ENCODE peak calls at places on chromosomes 1 and 21, in nine cellular contexts. D, W, Z, X, E, O, U, Q and C are unnamed samples.

GRCh38 chr1:115296981-115297380 is 41.1 kb downstream of the NGF start:
- DNase-seq in D (peak), W (no peak), Z (no peak), X (no peak), E (peak), O (no peak), U (no peak), Q (no peak), C (no peak)

GRCh38 chr1:23627065-23627464 is 64.5 kb upstream of the RPL11 start:
- DNase-seq in D (peak), W (no peak), Z (no peak), X (no peak), E (no peak), O (no peak), U (no peak), Q (no peak), C (peak)

GRCh38 chr1:155175281-155175926 is 1.8 kb downstream of the TRIM46 start:
- DNase-seq in D (no peak), W (peak), Z (no peak), X (no peak), E (no peak), O (no peak), U (no peak), Q (no peak), C (no peak)

GRCh38 chr1:88462481-88463261 is 221.4 kb upstream of the PKN2 start:
- DNase-seq in D (peak), W (peak), Z (peak), X (no peak), E (no peak), O (peak), U (no peak), Q (no peak), C (no peak)

GRCh38 chr1:190452272-190452848 is 25.3 kb downstream of the BRINP3 start:
- DNase-seq in D (no peak), W (no peak), Z (no peak), X (no peak), E (no peak), O (no peak), U (no peak), Q (no peak), C (no peak)

GRCh38 chr1:63955746-63956145 is 181.9 kb downstream of the ROR1 start:
- DNase-seq in D (no peak), W (no peak), Z (no peak), X (no peak), E (no peak), O (no peak), U (no peak), Q (no peak), C (no peak)

GRCh38 chr1:8201331-8201861 is 116.5 kb upstream of the SLC45A1 start:
- DNase-seq in D (no peak), W (no peak), Z (no peak), X (no peak), E (no peak), O (no peak), U (no peak), Q (no peak), C (no peak)

GRCh38 chr1:181314010-181314409 is 169.3 kb upstream of the CACNA1E start:
- DNase-seq in D (no peak), W (no peak), Z (no peak), X (no peak), E (no peak), O (no peak), U (no peak), Q (no peak), C (no peak)

GRCh38 chr1:20903452-20903851 is 116.3 kb upstream of the HP1BP3 start:
- DNase-seq in D (no peak), W (peak), Z (no peak), X (no peak), E (no peak), O (no peak), U (no peak), Q (no peak), C (no peak)

GRCh38 chr1:207020709-207021107 is 11.8 kb downstream of the C1orf116 start:
- DNase-seq in D (no peak), W (no peak), Z (no peak), X (no peak), E (no peak), O (no peak), U (no peak), Q (no peak), C (no peak)

GRCh38 chr1:66933887-66934700 is 9.3 kb downstream of the MIER1 start:
- DNase-seq in D (peak), W (no peak), Z (no peak), X (no peak), E (no peak), O (no peak), U (no peak), Q (no peak), C (no peak)

GRCh38 chr1:67213164-67213563 is 46.9 kb downstream of the IL23R start:
- DNase-seq in D (peak), W (peak), Z (no peak), X (no peak), E (no peak), O (no peak), U (no peak), Q (no peak), C (no peak)

GRCh38 chr21:26769613-26770188 is 75.5 kb downstream of the ADAMTS1 start:
- DNase-seq in D (no peak), W (no peak), Z (peak), X (no peak), E (no peak), O (no peak), U (no peak), Q (no peak), C (no peak)